ENCODE peak calls at places on chromosomes 12 and 14, in four cellular contexts. M is body of pancreas, Z is astrocyte, U is uterus. D is an unnamed sample.

GRCh38 chr12:116604883-116605641 is 45.9 kb downstream of the MAP1LC3B2 start:
- DNase-seq in U (peak; percentile 41), M (no peak), Z (no peak), D (no peak)

GRCh38 chr12:115871714-115872113 is 405.8 kb downstream of the MED13L start:
- DNase-seq in U (no peak), M (no peak), Z (peak; percentile 1), D (no peak)

GRCh38 chr12:104684884-104685283 is 228.1 kb downstream of the CHST11 start:
- DNase-seq in U (no peak), Z (peak; percentile 87), M (no peak), D (no peak)

GRCh38 chr14:60648169-60648933 is 926 bp downstream of the SIX1 start:
- DNase-seq in M (no peak), Z (no peak), U (no peak), D (no peak)

GRCh38 chr12:30788754-30789153 is 34.0 kb upstream of the CAPRIN2 start:
- DNase-seq in M (no peak), U (no peak), Z (no peak), D (no peak)

GRCh38 chr14:76203086-76204001 is 51.6 kb downstream of the GPATCH2L start:
- DNase-seq in M (no peak), Z (peak; percentile 95), U (peak; percentile 55), D (no peak)

GRCh38 chr12:121799175-121799841 is 4.5 kb upstream of the SETD1B start:
- DNase-seq in U (peak; percentile 77), M (peak; percentile 75), Z (peak; percentile 86), D (peak; percentile 69)

GRCh38 chr12:89309815-89310214 is 42.5 kb downstream of the DUSP6 start:
- DNase-seq in Z (no peak), U (no peak), M (no peak), D (no peak)

GRCh38 chr12:622420-622819 is 40.8 kb downstream of the NINJ2 start:
- DNase-seq in Z (no peak), U (no peak), M (no peak), D (no peak)
- H3K27ac ChIP-seq in Z (no peak overlapping the region), U (peak overlapping the region; percentile 40), M (no peak overlapping the region), D (peak overlapping the region; percentile 48)

GRCh38 chr12:57090456-57090855 is 1.5 kb downstream of the NAB2 start:
- DNase-seq in U (no peak), M (no peak), Z (no peak), D (no peak)
- H3K27ac ChIP-seq in U (peak overlapping the region; percentile 96), M (no peak overlapping the region), Z (no peak overlapping the region), D (peak overlapping the region; percentile 96)

GRCh38 chr12:67386869-67387570 is 117.9 kb downstream of the CAND1 start:
- DNase-seq in Z (no peak), M (no peak), U (no peak), D (no peak)
- H3K27ac ChIP-seq in Z (no peak overlapping the region), M (no peak overlapping the region), U (no peak overlapping the region), D (no peak overlapping the region)

DNA sequence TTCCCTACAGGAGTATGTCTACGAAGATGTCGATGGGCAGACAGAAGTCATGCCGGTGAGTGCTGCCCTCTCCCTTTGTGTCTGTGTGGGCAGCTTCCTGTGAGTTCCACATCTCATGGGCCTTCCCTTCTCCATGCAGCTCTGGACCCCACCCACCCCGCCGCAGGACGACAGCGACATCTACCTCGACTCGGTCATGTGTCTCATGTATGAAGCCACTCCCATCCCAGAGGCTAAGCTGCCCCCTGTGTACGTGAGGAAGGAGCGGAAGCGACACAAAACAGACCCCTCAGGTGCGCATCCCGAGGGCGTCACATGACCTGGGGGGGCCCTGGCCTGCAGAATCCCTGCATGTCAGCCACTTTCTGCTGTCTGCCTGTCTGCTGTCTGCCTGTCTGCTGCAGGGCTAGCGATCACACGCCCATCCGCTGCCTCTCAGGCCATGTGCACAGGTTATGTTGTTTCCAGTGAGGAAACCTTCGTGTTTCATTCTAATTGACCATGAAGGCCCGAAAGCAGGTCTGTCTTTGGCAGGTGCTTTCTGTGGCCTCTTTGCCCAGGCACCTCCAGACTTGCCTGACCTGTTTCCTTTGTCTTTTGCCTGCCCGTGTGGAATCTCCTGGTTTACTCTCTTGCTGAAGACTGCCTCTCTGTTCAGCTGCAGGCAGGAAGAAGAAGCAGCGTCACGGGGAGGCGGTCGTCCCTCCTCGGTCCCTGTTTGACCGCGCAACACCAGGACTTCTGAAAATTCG is 95.1 kb downstream of the EP400 start:
- DNase-seq in U (no peak), Z (no peak), M (no peak), D (no peak)
- H3K27ac ChIP-seq in U (no peak overlapping the region), Z (no peak overlapping the region), M (no peak overlapping the region), D (no peak overlapping the region)

GRCh38 chr12:129069886-129070285 is 216.6 kb downstream of the GLT1D1 start:
- DNase-seq in Z (no peak), U (no peak), M (no peak), D (no peak)

GRCh38 chr12:129067482-129067881 is 214.2 kb downstream of the GLT1D1 start:
- DNase-seq in Z (peak; percentile 4), M (peak; percentile 14), U (no peak), D (no peak)

GRCh38 chr12:129063600-129063999 is 210.3 kb downstream of the GLT1D1 start:
- DNase-seq in M (no peak), U (no peak), Z (no peak), D (no peak)

GRCh38 chr12:129064201-129064881 is 211.1 kb downstream of the GLT1D1 start:
- DNase-seq in U (no peak), Z (no peak), M (no peak), D (no peak)
- H3K27ac ChIP-seq in U (no peak overlapping the region), Z (no peak overlapping the region), M (no peak overlapping the region), D (no peak overlapping the region)

DNA sequence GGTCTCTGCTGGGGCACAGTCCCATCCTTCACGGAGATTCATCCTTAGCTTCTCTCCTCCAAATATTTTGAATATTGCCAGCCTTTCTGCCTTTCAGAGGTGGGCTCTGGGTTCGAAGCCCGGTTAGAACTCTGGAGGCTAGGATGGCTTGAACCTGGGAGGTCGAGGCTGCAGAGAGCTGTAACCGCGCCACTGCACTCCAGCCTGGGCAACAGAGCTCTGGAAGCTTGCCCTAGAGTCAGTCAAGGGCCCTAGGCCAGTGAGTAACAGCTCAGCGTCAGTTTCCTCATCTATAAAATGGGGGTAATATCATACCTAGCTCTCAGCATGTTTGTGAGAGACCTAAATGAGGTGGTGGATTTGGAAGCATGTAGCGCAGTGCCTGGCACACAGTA is 3.2 kb downstream of the PTPN6 start:
- DNase-seq in Z (no peak), U (no peak), M (no peak), D (no peak)
- H3K27ac ChIP-seq in Z (no peak overlapping the region), U (no peak overlapping the region), M (peak overlapping the region; percentile 23), D (no peak overlapping the region)

DNA sequence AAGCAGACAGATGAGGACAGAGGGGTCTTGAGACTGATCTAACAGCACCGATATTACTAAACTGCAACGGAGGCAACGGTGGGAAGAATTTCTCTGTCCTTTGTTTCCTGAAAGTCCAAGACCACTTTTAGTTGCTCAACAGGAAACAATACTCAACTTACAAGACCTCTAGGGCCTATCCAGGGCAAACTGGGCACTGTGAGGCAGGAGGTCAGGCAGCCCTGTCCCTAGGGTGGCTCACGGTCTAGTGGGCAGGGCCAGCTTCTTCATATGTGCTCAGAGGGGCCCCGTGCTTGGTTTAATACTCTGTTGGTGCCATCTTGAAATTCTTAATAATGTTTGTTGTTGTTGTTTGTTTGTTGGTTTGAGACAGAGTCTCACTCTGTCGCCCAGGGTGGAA is 14.2 kb downstream of the SSH1 start:
- DNase-seq in M (no peak), U (no peak), Z (no peak), D (no peak)
- H3K27ac ChIP-seq in M (no peak overlapping the region), U (no peak overlapping the region), Z (no peak overlapping the region), D (no peak overlapping the region)